ENCODE peak calls at places on chromosomes 1 and 21, in ten cellular contexts. T is stimulated activated CD4-positive, alpha-beta T cell treated with anti-CD3 and anti-CD28 coated beads, Interleukin-1b, Interleukin-23, amount 100 ng/mL, for 4 hours; R is T-cell; S is body of pancreas; A is fibroblast of gingiva; F is NCI-H1092; Z is activated CD4-positive, alpha-beta T cell treated with anti-CD3 and anti-CD28 coated beads, Interleukin-2, amount 50 U/mL, for 48 hours; C is GM10248; O is GM03348; D is pons. Y is an unnamed sample.

GRCh38 chr1:211830055-211830329 is 571 bp downstream of the LPGAT1 start:
- DNase-seq in O (no peak), D (no peak), R (no peak), Z (peak), T (no peak), F (peak), C (no peak), S (no peak), A (no peak), Y (no peak)

GRCh38 chr1:145846191-145846590 is 761 bp downstream of the NUDT17 start:
- DNase-seq in Z (peak), D (no peak), O (peak), T (no peak), S (no peak), A (peak), R (no peak), F (peak), C (peak), Y (peak)

GRCh38 chr1:242546441-242546840 is 21.9 kb upstream of the PLD5 start:
- DNase-seq in T (no peak), O (no peak), S (no peak), C (no peak), F (no peak), R (no peak), D (no peak), A (no peak), Z (no peak), Y (no peak)

GRCh38 chr1:40930174-40930573 is 49.3 kb upstream of the CTPS1 start:
- DNase-seq in T (no peak), D (no peak), C (no peak), O (no peak), S (peak), Z (no peak), F (no peak), A (no peak), R (no peak), Y (no peak)

GRCh38 chr1:15417365-15417934 is 7.8 kb downstream of the EFHD2 start:
- DNase-seq in C (peak), F (no peak), R (peak), Z (peak), A (no peak), D (peak), O (peak), S (peak), T (peak), Y (no peak)

GRCh38 chr1:213829806-213830205 is 158.0 kb upstream of the PROX1 start:
- DNase-seq in T (no peak), R (no peak), C (no peak), O (no peak), F (no peak), Z (no peak), D (no peak), S (no peak), A (no peak), Y (no peak)

GRCh38 chr1:56671085-56671484 is 26.0 kb downstream of the PRKAA2 start:
- DNase-seq in Z (no peak), D (no peak), T (no peak), F (no peak), A (no peak), O (no peak), R (no peak), S (no peak), C (no peak), Y (no peak)

GRCh38 chr1:40736085-40736531 is 44.6 kb downstream of the NFYC start:
- DNase-seq in F (no peak), T (no peak), C (no peak), R (no peak), S (no peak), D (no peak), Z (no peak), A (peak), O (peak), Y (no peak)

GRCh38 chr1:115650961-115651360 is 9.2 kb downstream of the VANGL1 start:
- DNase-seq in C (no peak), S (no peak), D (no peak), O (no peak), T (no peak), R (no peak), F (no peak), A (no peak), Z (no peak), Y (no peak)

GRCh38 chr1:31762323-31762722 is 1.8 kb downstream of the ADGRB2 start:
- DNase-seq in A (no peak), F (no peak), D (no peak), Z (no peak), O (no peak), R (no peak), S (no peak), C (no peak), T (no peak), Y (no peak)

GRCh38 chr1:7070389-7071029 is 285.3 kb downstream of the CAMTA1 start:
- DNase-seq in R (peak), S (peak), Z (peak), F (peak), C (peak), A (peak), O (peak), D (peak), T (peak), Y (peak)

GRCh38 chr1:235864965-235865525 is 1.7 kb downstream of the LYST start:
- DNase-seq in O (peak), R (no peak), T (no peak), S (no peak), A (peak), D (no peak), F (no peak), Z (no peak), C (no peak), Y (no peak)

GRCh38 chr1:118488776-118489175 is 303.7 kb upstream of the SPAG17 start:
- DNase-seq in T (no peak), S (no peak), Z (no peak), F (no peak), D (no peak), O (no peak), A (no peak), C (no peak), R (no peak), Y (no peak)

GRCh38 chr1:162019006-162019405 is 4.7 kb downstream of the OLFML2B start:
- DNase-seq in Z (no peak), D (no peak), A (peak), C (no peak), O (peak), F (peak), T (no peak), S (peak), R (no peak), Y (no peak)

GRCh38 chr1:51644533-51645197 is 27.8 kb downstream of the OSBPL9 start:
- DNase-seq in Z (no peak), D (no peak), C (no peak), R (no peak), O (peak), A (peak), F (no peak), T (no peak), S (no peak), Y (no peak)

GRCh38 chr1:156019946-156020292 is 832 bp downstream of the SSR2 start:
- DNase-seq in S (no peak), F (no peak), Z (no peak), R (no peak), T (no peak), D (no peak), A (no peak), O (no peak), C (no peak), Y (no peak)

GRCh38 chr1:29249170-29249691 is 12.9 kb downstream of the PTPRU start:
- DNase-seq in S (no peak), O (peak), R (no peak), C (no peak), T (no peak), A (no peak), Z (no peak), F (no peak), D (no peak), Y (no peak)

GRCh38 chr21:42903817-42904216 is 10.7 kb downstream of the NDUFV3 start:
- DNase-seq in D (no peak), F (no peak), Z (no peak), T (no peak), A (no peak), O (no peak), R (no peak), S (no peak), C (no peak), Y (no peak)

GRCh38 chr21:29718081-29718815 is 221.5 kb downstream of the GRIK1 start:
- DNase-seq in S (no peak), O (no peak), D (no peak), A (peak), F (peak), R (no peak), Z (no peak), C (no peak), T (no peak), Y (no peak)

GRCh38 chr21:37717534-37717933 is 198.7 kb downstream of the KCNJ6 start:
- DNase-seq in R (no peak), D (no peak), T (no peak), S (no peak), O (no peak), Z (no peak), A (no peak), C (no peak), F (no peak), Y (no peak)

GRCh38 chr21:45029298-45029967 is 44.9 kb upstream of the ADARB1 start:
- DNase-seq in A (peak), S (peak), C (no peak), O (peak), R (no peak), Z (no peak), T (no peak), D (no peak), F (peak), Y (no peak)

GRCh38 chr1:53731779-53732305 is 7.1 kb downstream of the GLIS1 start:
- DNase-seq in R (no peak), A (peak), F (no peak), C (no peak), O (no peak), S (no peak), D (no peak), Z (no peak), T (no peak), Y (no peak)

GRCh38 chr1:9413143-9413876 is 120.6 kb downstream of the SPSB1 start:
- DNase-seq in C (peak), S (peak), T (peak), D (no peak), F (no peak), O (peak), R (no peak), Z (peak), A (peak), Y (no peak)

GRCh38 chr1:54547601-54548388 is at the start of gene ACOT11:
- DNase-seq in T (no peak), R (no peak), O (peak), Z (no peak), A (peak), F (peak), D (peak), S (peak), C (no peak), Y (peak)

GRCh38 chr1:186626533-186626932 is 53.7 kb downstream of the PTGS2 start:
- DNase-seq in S (no peak), R (no peak), A (no peak), O (no peak), Z (no peak), C (no peak), D (no peak), F (no peak), T (no peak), Y (no peak)

GRCh38 chr1:21149862-21150432 is 26.8 kb downstream of the EIF4G3 start:
- DNase-seq in S (no peak), O (peak), C (no peak), A (peak), T (no peak), R (no peak), Z (no peak), D (peak), F (no peak), Y (no peak)

GRCh38 chr1:8472668-8473067 is 154.8 kb downstream of the SLC45A1 start:
- DNase-seq in F (no peak), Z (peak), D (no peak), C (peak), S (no peak), O (no peak), T (peak), R (peak), A (no peak), Y (no peak)

GRCh38 chr1:118202076-118202608 is 17.1 kb upstream of the SPAG17 start:
- DNase-seq in F (no peak), R (no peak), A (no peak), C (no peak), Z (no peak), T (no peak), D (no peak), O (no peak), S (no peak), Y (no peak)

GRCh38 chr1:231527586-231528174 is 789 bp upstream of the TSNAX start:
- DNase-seq in T (no peak), O (no peak), A (no peak), R (no peak), F (no peak), S (no peak), C (no peak), Z (no peak), D (no peak), Y (no peak)

GRCh38 chr1:24535021-24535424 is 20.9 kb upstream of the NCMAP start:
- DNase-seq in S (no peak), Z (peak), D (no peak), R (peak), F (no peak), A (no peak), C (peak), T (peak), O (no peak), Y (no peak)

GRCh38 chr1:10399487-10399917 is 638 bp downstream of the PGD start:
- DNase-seq in F (no peak), T (no peak), S (peak), R (no peak), D (peak), A (no peak), C (no peak), O (peak), Z (peak), Y (peak)

GRCh38 chr1:68623700-68624099 is 126.8 kb upstream of the DEPDC1 start:
- DNase-seq in O (no peak), C (no peak), Z (no peak), R (no peak), F (no peak), T (no peak), A (no peak), D (no peak), S (peak), Y (no peak)

GRCh38 chr1:147757015-147757990 is 3.1 kb downstream of the GJA5 start:
- DNase-seq in A (no peak), T (no peak), C (no peak), R (no peak), Z (no peak), F (no peak), D (no peak), O (no peak), S (peak), Y (no peak)

Y was measured in nucleus accumbens.